ENCODE peak calls at places on chromosomes 6 and 20, in seven cellular contexts. V is endothelial cell of umbilical vein, B is PC-3, E is DND-41, I is IMR-90, X is neural progenitor cell, H is MM.1S. M is an unnamed sample.

GRCh38 chr6:112233864-112234263 is 20.5 kb downstream of the LAMA4 start:
- DNase-seq in H (no peak), X (no peak), I (peak; percentile 92), B (no peak), E (no peak), V (peak; percentile 92), M (peak; percentile 97)

GRCh38 chr6:24666097-24666615 is 543 bp downstream of the TDP2 start:
- DNase-seq in E (no peak), I (peak; percentile 35), H (peak; percentile 46), V (no peak), X (no peak), B (peak; percentile 29), M (peak; percentile 24)

GRCh38 chr6:22575190-22575589 is 5.8 kb downstream of the HDGFL1 start:
- DNase-seq in E (no peak), I (peak; percentile 53), X (no peak), B (peak; percentile 53), H (no peak), V (peak; percentile 34), M (peak; percentile 40)

GRCh38 chr20:23639490-23639958 is 1.8 kb upstream of the CST3 start:
- DNase-seq in B (peak; percentile 32), H (no peak), E (no peak), X (no peak), I (no peak), V (no peak), M (no peak)

GRCh38 chr6:68313911-68314310 is 321.2 kb upstream of the ADGRB3 start:
- DNase-seq in E (no peak), I (no peak), X (peak; percentile 9), H (no peak), V (no peak), B (peak; percentile 22), M (peak; percentile 56)

GRCh38 chr6:2943564-2943955 is 27.8 kb downstream of the SERPINB6 start:
- DNase-seq in E (no peak), H (no peak), V (no peak), I (no peak), B (no peak), X (no peak), M (no peak)

GRCh38 chr6:106997392-106998257 is 23.1 kb upstream of the CD24 start:
- DNase-seq in E (peak; percentile 61), B (peak; percentile 61), X (peak; percentile 81), V (peak; percentile 47), H (peak; percentile 55), I (peak; percentile 51), M (peak; percentile 54)

GRCh38 chr6:84728602-84729001 is 35.8 kb downstream of the TBX18 start:
- DNase-seq in V (peak; percentile 39), E (no peak), H (no peak), B (peak; percentile 53), X (peak; percentile 23), I (peak; percentile 11), M (peak; percentile 15)

GRCh38 chr6:146866731-146867414 is 268.1 kb downstream of the ADGB start:
- DNase-seq in H (no peak), X (no peak), V (no peak), B (peak; percentile 9), E (no peak), I (no peak), M (no peak)

GRCh38 chr20:50670126-50670862 is 21.0 kb downstream of the RIPOR3 start:
- DNase-seq in X (no peak), V (no peak), B (peak; percentile 98), I (peak; percentile 31), H (no peak), E (no peak), M (peak; percentile 40)

GRCh38 chr6:39755231-39755630 is 30.0 kb upstream of the KIF6 start:
- DNase-seq in H (no peak), V (no peak), E (no peak), X (no peak), I (peak; percentile 29), B (no peak), M (peak; percentile 58)

GRCh38 chr6:37168809-37169457 is 1.0 kb upstream of the PIM1 start:
- DNase-seq in E (no peak), X (no peak), B (peak; percentile 50), I (no peak), V (no peak), H (no peak), M (no peak)

DNA sequence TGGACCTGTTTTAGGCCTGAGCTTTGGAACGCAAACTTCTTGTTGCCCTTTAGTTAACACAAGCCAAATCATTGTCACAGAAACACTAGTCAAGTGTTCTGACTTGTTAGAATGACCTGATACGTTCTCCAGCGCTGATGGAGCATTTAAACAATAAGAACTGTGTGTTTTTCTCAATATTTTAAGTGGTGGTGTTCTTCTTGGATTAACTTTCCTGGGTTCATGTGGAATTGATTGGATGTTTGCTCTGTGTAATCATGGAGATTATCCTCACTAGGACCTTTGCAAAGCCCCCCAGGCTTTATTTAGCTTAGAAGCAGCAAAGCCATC is 1.6 kb downstream of the LRRC1 start:
- DNase-seq in E (no peak), V (peak; percentile 40), X (no peak), H (no peak), B (no peak), I (no peak), M (no peak)
- H2AFZ ChIP-seq in E (peak overlapping the region; percentile 80), V (peak overlapping the region; percentile 57), X (no peak overlapping the region), H (peak overlapping the region; percentile 75), B (peak overlapping the region; percentile 94), I (peak overlapping the region; percentile 84), M (no peak overlapping the region)

GRCh38 chr6:6801002-6801329 is 212.4 kb downstream of the LY86 start:
- DNase-seq in I (no peak), E (no peak), X (no peak), B (no peak), V (no peak), H (peak; percentile 40), M (no peak)
- TF ChIP-seq CTCF in I (no peak), E (no peak), X (no peak), B (no peak), V (no peak), H (peak; percentile 5), M (no peak)

GRCh38 chr6:137076277-137077068 is 31.7 kb upstream of the IL20RA start:
- DNase-seq in B (peak; percentile 80), V (peak; percentile 60), X (peak; percentile 78), I (peak; percentile 50), E (peak; percentile 75), H (peak; percentile 74), M (peak; percentile 52)
- H2AFZ ChIP-seq in B (no peak overlapping the region), V (no peak overlapping the region), X (no peak overlapping the region), I (no peak overlapping the region), E (no peak overlapping the region), H (no peak overlapping the region), M (no peak overlapping the region)

DNA sequence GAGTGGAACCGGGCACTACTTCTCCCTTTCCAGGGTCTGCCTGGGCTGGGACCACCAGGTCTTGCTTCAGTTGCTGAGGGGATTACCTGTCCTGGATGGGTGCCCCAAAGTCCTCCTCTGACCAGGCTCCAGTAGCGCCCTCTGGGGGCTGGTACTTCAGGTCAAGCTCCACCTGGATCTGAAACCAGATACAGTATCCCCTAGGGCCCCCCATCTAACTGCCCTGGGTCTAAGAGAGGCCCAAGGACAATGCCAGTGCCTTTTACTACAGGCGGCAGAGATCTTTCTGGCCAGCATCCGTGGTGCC is 11.2 kb upstream of the SPAG4 start:
- DNase-seq in H (no peak), B (no peak), I (no peak), V (peak; percentile 23), E (no peak), X (peak; percentile 61), M (no peak)
- TF ChIP-seq CTCF in H (peak; percentile 21), B (peak; percentile 62), I (no peak), V (peak; percentile 45), E (peak; percentile 44), X (peak; percentile 51), M (peak; percentile 39)

DNA sequence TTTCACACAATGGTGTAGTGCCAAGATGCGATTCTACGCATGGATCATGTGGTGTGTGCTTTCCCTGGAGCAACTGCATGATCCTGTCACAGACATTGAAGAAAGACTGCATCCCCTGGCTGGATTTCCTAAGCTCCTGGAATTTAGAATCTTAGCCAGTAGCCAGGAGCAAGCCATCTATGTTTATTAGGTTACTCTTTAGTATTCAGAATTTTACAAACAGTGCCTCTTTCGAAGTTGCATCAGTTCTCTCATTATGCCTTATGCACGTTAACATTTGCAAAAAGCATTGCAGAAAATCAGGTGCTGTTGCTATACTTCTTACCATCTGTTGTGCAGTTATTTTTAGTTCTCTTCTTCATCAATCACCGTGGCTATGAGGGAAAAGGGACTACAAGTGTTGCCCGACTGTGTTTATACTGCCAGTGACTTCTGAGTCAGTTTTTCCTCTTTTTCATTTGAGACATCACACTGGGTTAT is 584.2 kb downstream of the BCKDHB start:
- DNase-seq in I (peak; percentile 51), B (no peak), E (no peak), X (no peak), V (no peak), H (no peak), M (peak; percentile 57)
- H2AFZ ChIP-seq in I (no peak overlapping the region), B (no peak overlapping the region), E (no peak overlapping the region), X (no peak overlapping the region), V (no peak overlapping the region), H (no peak overlapping the region), M (peak overlapping the region; percentile 33)

GRCh38 chr6:46050845-46051405 is 35.3 kb upstream of the CLIC5 start:
- DNase-seq in V (no peak), B (no peak), H (no peak), E (no peak), X (no peak), I (no peak), M (no peak)
- TF ChIP-seq CTCF in V (no peak), B (no peak), H (no peak), E (no peak), X (no peak), I (no peak), M (no peak)

M was measured in fibroblast of lung.